ENCODE peak calls at places on chromosomes 2 and 18, in four cellular contexts. B, N, L and C are unnamed samples.

GRCh38 chr18:26943906-26944305 is 78.4 kb upstream of the AQP4 start:
- DNase-seq in B (no peak), N (no peak), L (no peak), C (no peak)

GRCh38 chr2:212173771-212174510 is 364.7 kb downstream of the ERBB4 start:
- DNase-seq in B (no peak), N (no peak), L (no peak), C (no peak)

GRCh38 chr2:159103411-159103810 is 135.0 kb downstream of the TANC1 start:
- DNase-seq in B (no peak), N (no peak), L (no peak), C (no peak)

GRCh38 chr18:42614619-42615293 is 500.7 kb downstream of the RIT2 start:
- DNase-seq in B (peak), N (peak), L (no peak), C (no peak)

GRCh38 chr2:68720665-68721064 is 13.9 kb upstream of the ARHGAP25 start:
- DNase-seq in B (no peak), N (no peak), L (no peak), C (no peak)

GRCh38 chr2:239715606-239716005 is 309.5 kb downstream of the NDUFA10 start:
- DNase-seq in B (no peak), N (no peak), L (no peak), C (no peak)

GRCh38 chr2:224518806-224519580 is 66.2 kb downstream of the CUL3 start:
- DNase-seq in B (no peak), N (no peak), L (no peak), C (no peak)

GRCh38 chr2:128536925-128537620 is 218.4 kb upstream of the HS6ST1 start:
- DNase-seq in B (no peak), N (no peak), L (no peak), C (no peak)

GRCh38 chr2:101675512-101675911 is 22.0 kb upstream of the MAP4K4 start:
- DNase-seq in B (no peak), N (no peak), L (no peak), C (no peak)

GRCh38 chr2:115796078-115796477 is 1353.6 kb downstream of the DPP10 start:
- DNase-seq in B (no peak), N (no peak), L (no peak), C (no peak)

GRCh38 chr2:172404824-172405223 is 22.6 kb upstream of the ITGA6 start:
- DNase-seq in B (no peak), N (no peak), L (no peak), C (no peak)

GRCh38 chr2:128551435-128551834 is 232.8 kb upstream of the HS6ST1 start:
- DNase-seq in B (no peak), N (no peak), L (no peak), C (no peak)

GRCh38 chr2:486381-486780 is 190.8 kb downstream of the TMEM18 start:
- DNase-seq in B (no peak), N (no peak), L (no peak), C (no peak)

GRCh38 chr2:192969055-192969454 is 774.3 kb upstream of the TMEFF2 start:
- DNase-seq in B (no peak), N (no peak), L (no peak), C (no peak)

GRCh38 chr2:30701782-30702181 is 105.5 kb downstream of the CAPN13 start:
- DNase-seq in B (no peak), N (no peak), L (no peak), C (no peak)